ENCODE peak calls at places on chromosome 22, in four cellular contexts. J is body of pancreas, O is stomach, U is tibial nerve. E is an unnamed sample.

GRCh38 chr22:25747245-25747944 is 5.4 kb downstream of the MYO18B start:
- DNase-seq in J (peak; percentile 28), O (peak; percentile 74), U (no peak), E (peak; percentile 64)

GRCh38 chr22:19147193-19147780 is 2.8 kb downstream of the GSC2 start:
- DNase-seq in J (no peak), O (no peak), U (no peak), E (no peak)

GRCh38 chr22:28442264-28442950 is 237.2 kb downstream of the TTC28 start:
- DNase-seq in J (peak; percentile 85), O (peak; percentile 85), U (peak; percentile 49), E (peak; percentile 77)

GRCh38 chr22:19848298-19849224 is 6.1 kb downstream of the GNB1L start:
- DNase-seq in J (peak; percentile 92), O (peak; percentile 72), U (no peak), E (no peak)

GRCh38 chr22:33337524-33337923 is 279.3 kb upstream of the SYN3 start:
- DNase-seq in J (peak; percentile 60), O (peak; percentile 76), U (no peak), E (no peak)

GRCh38 chr22:19772673-19773469 is 12.3 kb downstream of the TBX1 start:
- DNase-seq in J (no peak), O (peak; percentile 51), U (no peak), E (no peak)

GRCh38 chr22:23850136-23850611 is 7.5 kb upstream of the SLC2A11 start:
- DNase-seq in J (peak; percentile 72), O (peak; percentile 52), U (no peak), E (no peak)

GRCh38 chr22:31917227-31917921 is 27.0 kb upstream of the YWHAH start:
- DNase-seq in J (no peak), O (no peak), U (no peak), E (no peak)

GRCh38 chr22:30015229-30015797 is 65.0 kb upstream of the HORMAD2 start:
- DNase-seq in J (no peak), O (no peak), U (no peak), E (no peak)

GRCh38 chr22:17103351-17103750 is 17.8 kb downstream of the TMEM121B start:
- DNase-seq in J (no peak), O (no peak), U (no peak), E (no peak)

GRCh38 chr22:33969052-33969451 is 48.8 kb upstream of the LARGE1 start:
- DNase-seq in J (no peak), O (no peak), U (no peak), E (no peak)

GRCh38 chr22:17477401-17477833 is 85.9 kb upstream of the SLC25A18 start:
- DNase-seq in J (no peak), O (no peak), U (no peak), E (peak; percentile 6)

GRCh38 chr22:35587447-35587870 is 29.7 kb downstream of the MB start:
- DNase-seq in J (peak; percentile 79), O (peak; percentile 53), U (no peak), E (no peak)

GRCh38 chr22:47417699-47418098 is 655.2 kb downstream of the TBC1D22A start:
- DNase-seq in J (no peak), O (no peak), U (no peak), E (no peak)

GRCh38 chr22:48429621-48430020 is 1398.1 kb downstream of the BRD1 start:
- DNase-seq in J (no peak), O (no peak), U (no peak), E (no peak)

GRCh38 chr22:25070870-25071465 is 118.5 kb downstream of the KIAA1671 start:
- DNase-seq in J (no peak), O (no peak), U (no peak), E (no peak)

GRCh38 chr22:35944458-35944857 is 84.2 kb downstream of the RBFOX2 start:
- DNase-seq in J (no peak), O (no peak), U (no peak), E (no peak)

GRCh38 chr22:32684822-32685187 is 116.7 kb upstream of the TIMP3 start:
- DNase-seq in J (no peak), O (no peak), U (no peak), E (peak; percentile 50)

GRCh38 chr22:49010901-49011300 is 816.8 kb downstream of the BRD1 start:
- DNase-seq in J (no peak), O (peak; percentile 14), U (peak; percentile 3), E (no peak)

GRCh38 chr22:41356430-41357028 is 25.2 kb upstream of the TEF start:
- DNase-seq in J (no peak), O (no peak), U (no peak), E (no peak)
- TF ChIP-seq POLR2A in J (no peak), O (no peak), U (no peak), E (no peak)

DNA sequence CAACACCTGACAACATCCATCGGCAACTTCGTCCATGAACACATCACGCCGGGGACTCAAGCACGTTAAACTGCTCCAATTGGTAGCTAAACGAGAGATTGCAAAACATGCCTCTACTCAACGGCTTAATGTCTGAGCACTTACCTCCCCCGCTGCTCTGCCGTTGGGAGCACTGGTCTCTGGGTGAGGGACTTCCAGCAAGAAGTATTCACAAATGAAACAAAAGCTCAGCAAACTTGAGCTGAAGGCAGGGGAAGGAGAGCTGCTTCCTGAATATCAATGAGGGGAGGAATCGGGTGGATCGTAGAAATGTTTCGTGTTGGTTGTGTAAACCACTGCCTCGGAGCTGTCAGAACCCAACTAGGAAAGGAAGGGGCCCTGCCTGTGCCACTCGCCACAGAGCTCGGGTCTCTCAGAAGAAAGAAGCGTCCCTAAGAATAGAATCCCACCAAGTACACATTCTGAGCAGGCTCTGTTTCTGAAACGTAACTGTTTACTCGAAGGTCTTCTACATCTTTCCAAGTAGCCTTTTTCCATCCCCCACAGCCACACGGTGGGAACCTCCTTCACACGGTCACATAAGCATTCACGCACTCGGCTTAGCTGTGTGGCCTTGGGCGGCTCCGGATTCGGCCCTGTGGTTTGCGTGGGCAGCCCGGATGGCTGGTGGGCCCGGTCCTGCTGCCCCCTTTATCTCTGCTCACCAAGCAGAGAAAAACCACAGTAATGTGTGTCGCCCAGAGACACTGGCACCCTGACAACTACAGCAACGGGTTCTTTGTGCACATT is at the start of gene MLC1:
- DNase-seq in J (no peak), O (no peak), U (no peak), E (peak; percentile 77)
- TF ChIP-seq POLR2A in J (no peak), O (no peak), U (no peak), E (peak; percentile 78)

GRCh38 chr22:46262449-46263207 is 515 bp downstream of the PKDREJ start:
- DNase-seq in J (peak; percentile 55), O (peak; percentile 65), U (peak; percentile 48), E (peak; percentile 76)

GRCh38 chr22:46269564-46269963 is 1.8 kb downstream of the TTC38 start:
- DNase-seq in J (peak; percentile 45), O (peak; percentile 54), U (no peak), E (no peak)

GRCh38 chr22:46272196-46272595 is 4.4 kb downstream of the TTC38 start:
- DNase-seq in J (no peak), O (no peak), U (no peak), E (no peak)

GRCh38 chr22:46263208-46263575 is at the start of gene PKDREJ:
- DNase-seq in J (no peak), O (no peak), U (no peak), E (no peak)

GRCh38 chr22:46267431-46268279 is at the start of gene TTC38:
- DNase-seq in J (peak; percentile 96), O (peak; percentile 95), U (peak; percentile 85), E (peak; percentile 88)
- TF ChIP-seq POLR2A in J (peak; percentile 92), O (no peak), U (peak; percentile 66), E (peak; percentile 41)

GRCh38 chr22:41544671-41545476 is 604 bp upstream of the POLR3H start:
- DNase-seq in J (no peak), O (no peak), U (no peak), E (peak; percentile 54)
- TF ChIP-seq POLR2A in J (no peak), O (no peak), U (no peak), E (no peak)

DNA sequence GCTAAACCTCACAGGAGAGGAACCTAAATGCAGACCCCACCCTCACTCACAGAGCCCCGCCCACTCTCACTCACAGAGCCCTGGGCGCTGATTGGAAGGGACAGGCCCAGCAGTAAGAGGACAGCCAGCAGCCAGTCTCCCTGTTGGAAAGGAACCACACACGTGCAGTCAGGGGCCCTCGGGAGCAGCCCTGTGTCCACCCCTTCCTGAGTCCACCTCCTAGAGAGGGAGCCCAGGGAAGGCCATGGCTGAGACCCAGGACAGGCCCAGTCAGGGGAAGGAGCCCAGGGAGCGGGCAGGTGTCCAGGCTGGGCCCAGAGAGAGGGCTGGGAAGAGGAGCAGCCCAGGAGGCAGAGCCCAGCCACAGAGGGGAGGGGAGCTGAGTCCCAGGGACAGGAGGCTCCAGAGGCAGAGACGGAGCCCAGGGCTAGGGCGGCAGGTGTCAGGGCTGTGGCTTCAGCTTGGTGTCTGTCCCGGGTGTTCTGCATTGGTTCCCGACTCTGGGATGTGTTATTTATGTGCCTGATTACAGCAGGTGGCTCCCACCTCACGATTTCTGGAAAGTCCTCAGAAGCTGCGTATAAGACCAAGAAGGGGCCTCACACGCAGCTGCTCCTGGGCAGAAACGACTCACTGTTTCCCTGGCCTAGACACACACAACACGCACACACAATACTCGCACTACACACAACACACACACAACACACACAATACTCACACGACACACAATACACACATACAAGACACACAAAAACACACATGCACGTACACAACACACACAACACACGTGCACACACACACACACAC is 9.0 kb upstream of the APOBEC3H start:
- DNase-seq in J (no peak), O (no peak), U (no peak), E (no peak)
- TF ChIP-seq POLR2A in J (no peak), O (no peak), U (no peak), E (no peak)

GRCh38 chr22:21626073-21626734 is 3.6 kb downstream of the YDJC start:
- DNase-seq in J (no peak), O (no peak), U (no peak), E (no peak)
- TF ChIP-seq POLR2A in J (no peak), O (no peak), U (no peak), E (no peak)

GRCh38 chr22:43152355-43153071 is 1.2 kb downstream of the TSPO start:
- DNase-seq in J (peak; percentile 88), O (peak; percentile 93), U (peak; percentile 53), E (peak; percentile 25)
- TF ChIP-seq POLR2A in J (peak; percentile 45), O (peak; percentile 43), U (peak; percentile 18), E (peak; percentile 65)

DNA sequence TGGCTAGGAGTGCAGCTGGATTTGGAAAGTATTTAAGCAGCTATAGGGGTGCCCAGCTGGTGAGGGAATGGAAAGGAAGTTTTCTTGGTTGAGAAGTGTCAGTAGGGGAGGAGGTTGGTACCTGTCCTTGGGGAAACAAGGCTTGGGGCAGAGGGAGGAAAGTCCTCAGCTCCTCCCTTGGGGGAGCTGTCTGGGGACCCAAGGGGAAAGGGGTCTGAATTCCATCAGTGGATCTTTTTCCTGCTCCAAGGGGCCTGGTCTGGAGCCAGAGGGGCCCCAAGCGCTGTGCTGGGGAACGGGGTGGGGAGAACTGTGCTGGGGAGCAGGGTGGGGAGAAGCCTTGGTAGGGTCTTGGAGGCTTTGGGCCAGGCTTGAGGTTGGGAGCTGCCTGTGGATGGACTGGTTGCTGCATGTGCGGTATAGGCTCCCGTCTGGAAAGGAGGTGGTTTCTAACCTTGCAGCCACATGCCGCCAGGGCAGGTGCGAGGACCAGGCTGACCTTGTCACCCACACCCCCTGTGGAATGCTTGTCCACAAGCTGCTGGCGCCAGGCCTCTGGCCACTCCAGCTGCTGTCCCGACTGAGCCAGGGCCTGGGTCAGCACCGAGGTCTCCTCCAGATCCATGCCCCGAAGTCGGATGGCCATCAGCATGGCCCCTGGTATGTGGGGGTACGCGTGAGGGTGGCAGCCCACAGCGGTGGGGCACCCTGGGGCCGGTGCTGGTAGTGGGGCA is 963 bp downstream of the TYMP start:
- DNase-seq in J (no peak), O (no peak), U (no peak), E (no peak)
- TF ChIP-seq POLR2A in J (no peak), O (no peak), U (no peak), E (no peak)